ENCODE peak calls at places on chromosomes 2 and 18, in eight cellular contexts. K, E, O, L, A, P, Q and T are unnamed samples.
A peak's percentile ranks its signal among the peaks of the same experiment; 100 is the strongest.

GRCh38 chr18:11880586-11881304 is 27.4 kb downstream of the MPPE1 start:
- DNase-seq in K (no peak), E (no peak), O (no peak), L (no peak), A (peak; percentile 70), P (no peak), Q (no peak), T (peak; percentile 37)

GRCh38 chr2:236673126-236673822 is 103.6 kb downstream of the ACKR3 start:
- DNase-seq in K (no peak), E (no peak), O (peak; percentile 6), L (no peak), A (no peak), P (no peak), Q (no peak), T (peak; percentile 26)

GRCh38 chr2:103179800-103180199 is 418.0 kb downstream of the TMEM182 start:
- DNase-seq in K (no peak), E (no peak), O (no peak), L (no peak), A (no peak), P (no peak), Q (peak; percentile 17), T (no peak)

GRCh38 chr18:48181857-48182430 is 227.2 kb downstream of the ZBTB7C start:
- DNase-seq in K (no peak), E (no peak), O (no peak), L (no peak), A (peak; percentile 2), P (no peak), Q (no peak), T (no peak)

GRCh38 chr2:74564222-74564621 is 9.7 kb downstream of the DOK1 start:
- DNase-seq in K (no peak), E (no peak), O (no peak), L (no peak), A (no peak), P (no peak), Q (no peak), T (no peak)

GRCh38 chr2:18378020-18378653 is 182.3 kb downstream of the RDH14 start:
- DNase-seq in K (no peak), E (no peak), O (peak; percentile 24), L (peak; percentile 78), A (no peak), P (no peak), Q (no peak), T (peak; percentile 52)

GRCh38 chr2:79554899-79555298 is 42.0 kb downstream of the CTNNA2 start:
- DNase-seq in K (no peak), E (no peak), O (no peak), L (no peak), A (no peak), P (no peak), Q (no peak), T (no peak)

GRCh38 chr2:157261199-157261782 is 3.8 kb downstream of the GALNT5 start:
- DNase-seq in K (no peak), E (no peak), O (peak; percentile 84), L (no peak), A (no peak), P (no peak), Q (no peak), T (no peak)

GRCh38 chr2:218733615-218734021 is 23.0 kb downstream of the TTLL4 start:
- DNase-seq in K (no peak), E (peak; percentile 66), O (no peak), L (no peak), A (no peak), P (no peak), Q (peak; percentile 21), T (no peak)

GRCh38 chr2:88828397-88829137 is 137.1 kb downstream of the RPIA start:
- DNase-seq in K (peak; percentile 57), E (peak; percentile 48), O (no peak), L (no peak), A (no peak), P (no peak), Q (peak; percentile 39), T (no peak)

GRCh38 chr2:231664727-231665126 is 43.6 kb upstream of the PTMA start:
- DNase-seq in K (peak; percentile 18), E (no peak), O (no peak), L (peak; percentile 1), A (no peak), P (no peak), Q (no peak), T (no peak)

GRCh38 chr2:231662028-231662810 is 46.1 kb upstream of the PTMA start:
- DNase-seq in K (peak; percentile 96), E (peak; percentile 97), O (peak; percentile 99), L (peak; percentile 98), A (peak; percentile 99), P (peak; percentile 65), Q (peak; percentile 97), T (no peak)

GRCh38 chr2:231662811-231663457 is 45.4 kb upstream of the PTMA start:
- DNase-seq in K (no peak), E (peak; percentile 69), O (no peak), L (no peak), A (no peak), P (no peak), Q (no peak), T (no peak)

GRCh38 chr2:231665208-231665921 is 43.0 kb upstream of the PTMA start:
- DNase-seq in K (no peak), E (no peak), O (no peak), L (no peak), A (no peak), P (no peak), Q (no peak), T (no peak)

DNA sequence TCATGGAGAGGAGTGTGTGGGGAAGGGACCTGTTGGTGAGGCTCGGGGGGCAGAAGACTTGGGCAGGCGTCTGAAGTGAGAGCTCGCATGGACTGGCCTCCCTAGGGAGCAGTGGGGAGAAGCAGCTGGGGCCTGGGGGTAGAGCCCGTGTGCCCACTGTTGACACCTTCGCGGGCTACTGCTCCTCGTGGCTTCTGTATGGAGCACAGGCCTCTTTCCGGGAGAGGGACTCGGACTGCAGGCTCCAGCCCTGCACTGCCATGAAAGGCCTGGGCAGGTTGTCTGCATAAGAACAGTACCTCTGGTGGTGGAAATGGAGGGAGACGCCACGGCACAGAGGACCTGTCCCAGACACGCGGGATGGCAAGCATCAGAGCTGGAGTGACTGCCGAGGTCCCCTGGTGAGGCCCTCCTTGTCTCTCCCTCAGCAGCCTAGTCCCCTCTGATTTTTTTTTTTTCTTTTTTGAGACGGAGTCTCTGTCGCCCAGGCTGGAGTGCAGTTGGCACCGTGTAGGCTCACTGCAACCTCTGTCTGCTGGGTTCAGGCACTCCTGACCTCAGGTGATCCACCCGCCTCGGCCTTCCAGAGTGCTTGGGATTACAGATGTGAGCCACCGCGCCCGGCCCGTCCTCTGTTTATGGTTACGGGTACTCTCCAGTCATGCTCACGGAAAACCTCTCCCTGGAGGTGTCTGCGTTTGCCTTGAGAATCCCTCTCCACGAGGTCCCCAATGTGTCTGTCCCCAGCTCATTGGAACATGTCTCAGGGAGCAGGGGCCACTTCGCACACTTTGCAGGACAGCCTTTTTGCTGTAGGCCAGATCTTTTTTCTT is 44.7 kb upstream of the PTMA start:
- DNase-seq in K (peak; percentile 15), E (no peak), O (no peak), L (peak; percentile 1), A (no peak), P (no peak), Q (no peak), T (no peak)
- H3K4me1 ChIP-seq in K (peaks cover 5% of the 10 kb centered on the region), E (peaks cover 34% of the 10 kb centered on the region), O (peaks cover 11% of the 10 kb centered on the region), L (peaks cover 15% of the 10 kb centered on the region), A (no peaks in the 10 kb centered on the region), P (peaks cover 34% of the 10 kb centered on the region), Q (peaks cover 21% of the 10 kb centered on the region), T (peaks cover 60% of the 10 kb centered on the region)

DNA sequence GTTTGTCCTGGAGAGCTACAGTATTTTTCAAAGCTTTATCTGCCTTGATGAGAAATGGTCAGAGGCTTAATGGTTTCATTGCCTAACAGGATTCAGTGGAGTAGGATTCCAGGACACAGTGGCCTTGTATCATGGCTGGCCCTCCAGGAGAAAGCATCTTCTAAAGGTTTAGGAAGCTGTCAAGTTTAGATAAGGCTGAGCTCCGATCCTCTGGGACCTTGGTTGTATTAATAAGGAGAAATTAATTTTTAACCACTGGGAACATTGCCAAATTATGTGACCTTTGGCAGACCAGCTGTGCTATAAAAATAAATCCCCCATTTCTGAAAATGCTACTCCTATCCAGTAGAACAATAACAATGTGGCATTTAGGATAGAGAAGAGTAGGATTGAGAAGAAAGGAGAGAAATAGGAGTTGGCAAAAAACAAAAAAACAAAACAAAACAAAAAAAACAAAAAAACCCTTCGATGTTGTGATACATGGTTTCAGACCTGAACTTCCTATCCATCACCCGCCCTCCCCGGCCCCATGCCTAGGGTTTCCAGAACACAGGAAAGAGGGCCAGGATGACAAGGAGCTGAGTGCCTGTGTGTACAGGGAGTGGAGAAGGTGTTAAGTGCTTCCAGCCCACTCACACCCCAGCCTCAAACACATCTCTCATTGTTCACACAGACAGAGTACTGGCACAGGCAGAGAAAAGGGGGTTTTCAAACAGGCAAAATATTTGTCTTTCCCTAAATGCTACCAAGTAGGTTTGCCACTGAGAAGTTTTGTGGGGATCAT is 6.3 kb downstream of the NRP2 start:
- DNase-seq in K (no peak), E (no peak), O (no peak), L (no peak), A (no peak), P (no peak), Q (no peak), T (no peak)
- H3K27ac ChIP-seq in K (no peak overlapping the region), E (no peak overlapping the region), O (peak overlapping the region; percentile 11), L (no peak overlapping the region), A (no peak overlapping the region), P (no peak overlapping the region), Q (no peak overlapping the region), T (no peak overlapping the region)

GRCh38 chr2:233338046-233338445 is 16.2 kb upstream of the DGKD start:
- DNase-seq in K (no peak), E (no peak), O (no peak), L (no peak), A (no peak), P (no peak), Q (no peak), T (no peak)

GRCh38 chr2:233338969-233339368 is 15.3 kb upstream of the DGKD start:
- DNase-seq in K (no peak), E (no peak), O (no peak), L (no peak), A (no peak), P (no peak), Q (no peak), T (no peak)

GRCh38 chr2:233334915-233335314 is 19.4 kb upstream of the DGKD start:
- DNase-seq in K (no peak), E (no peak), O (no peak), L (no peak), A (peak; percentile 47), P (no peak), Q (no peak), T (no peak)

GRCh38 chr2:233332125-233332524 is 22.2 kb upstream of the DGKD start:
- DNase-seq in K (no peak), E (no peak), O (no peak), L (no peak), A (no peak), P (no peak), Q (no peak), T (no peak)

DNA sequence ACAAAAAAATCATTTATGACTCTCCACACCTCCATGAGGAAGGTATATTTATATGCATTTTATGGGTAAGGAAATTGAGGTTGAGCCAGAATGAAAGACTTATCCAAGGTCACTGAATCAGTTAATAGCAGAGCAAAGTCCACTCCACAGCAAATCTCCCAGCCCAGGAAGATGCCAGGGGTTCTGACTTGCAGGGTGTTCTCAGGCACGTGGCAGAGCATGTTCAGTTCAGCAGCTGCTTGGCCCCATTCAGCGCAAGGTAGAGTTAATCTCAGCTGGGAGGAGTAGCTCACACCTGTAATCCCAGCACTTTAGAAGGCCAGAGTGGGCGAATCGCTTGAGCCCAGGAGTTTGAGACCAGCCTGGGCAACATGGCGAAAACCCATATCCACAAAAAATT is 17.8 kb upstream of the DGKD start:
- DNase-seq in K (no peak), E (no peak), O (peak; percentile 76), L (no peak), A (no peak), P (no peak), Q (no peak), T (no peak)
- H3K4me1 ChIP-seq in K (no peaks in the 10 kb centered on the region), E (peaks cover 8% of the 10 kb centered on the region), O (no peaks in the 10 kb centered on the region), L (no peaks in the 10 kb centered on the region), A (no peaks in the 10 kb centered on the region), P (no peaks in the 10 kb centered on the region), Q (no peaks in the 10 kb centered on the region), T (no peaks in the 10 kb centered on the region)

GRCh38 chr2:650343-651310 is 26.6 kb downstream of the TMEM18 start:
- DNase-seq in K (no peak), E (no peak), O (no peak), L (no peak), A (no peak), P (no peak), Q (no peak), T (peak; percentile 33)
- H3K27ac ChIP-seq in K (no peak overlapping the region), E (no peak overlapping the region), O (no peak overlapping the region), L (no peak overlapping the region), A (no peak overlapping the region), P (no peak overlapping the region), Q (no peak overlapping the region), T (no peak overlapping the region)